ENCODE peak calls at places on chromosomes 3 and 15, in eight cellular contexts. C is NCI-H1092 treated with DMSO at 0.1 percent for 48 hours; Z is mucosa of descending colon; P is substantia nigra; G is lower leg skin; S is brain microvascular endothelial cell; O is nephron progenitor cell; R is stimulated activated CD8-positive, alpha-beta memory T cell treated with anti-CD3 and anti-CD28 coated beads, Interleukin-4, amount 100 ng/mL, for 24 hours. K is an unnamed sample.

GRCh38 chr15:38991126-38991525 is 426.5 kb upstream of the RASGRP1 start:
- DNase-seq in C (no peak), Z (no peak), P (no peak), G (no peak), S (peak), O (no peak), R (no peak), K (no peak)

GRCh38 chr15:75232252-75232813 is 25.8 kb upstream of the GOLGA6C start:
- DNase-seq in C (no peak), Z (no peak), P (no peak), G (no peak), S (no peak), O (no peak), R (no peak), K (no peak)

GRCh38 chr3:15266510-15267376 is 60.7 kb downstream of the CAPN7 start:
- DNase-seq in C (no peak), Z (no peak), P (no peak), G (peak), S (no peak), O (no peak), R (no peak), K (no peak)

GRCh38 chr3:108378153-108378951 is 82.0 kb downstream of the HHLA2 start:
- DNase-seq in C (no peak), Z (no peak), P (no peak), G (no peak), S (no peak), O (no peak), R (no peak), K (no peak)

GRCh38 chr15:47516576-47517371 is 200.5 kb upstream of the SEMA6D start:
- DNase-seq in C (no peak), Z (no peak), P (no peak), G (no peak), S (no peak), O (no peak), R (no peak), K (no peak)

GRCh38 chr3:48413086-48413485 is 16.8 kb downstream of the PLXNB1 start:
- DNase-seq in C (no peak), Z (no peak), P (no peak), G (peak), S (no peak), O (no peak), R (no peak), K (no peak)

GRCh38 chr15:27648359-27648758 is 450.8 kb downstream of the OCA2 start:
- DNase-seq in C (no peak), Z (no peak), P (no peak), G (no peak), S (no peak), O (no peak), R (no peak), K (no peak)

GRCh38 chr3:100002599-100003350 is 111.5 kb downstream of the FILIP1L start:
- DNase-seq in C (no peak), Z (no peak), P (no peak), G (no peak), S (peak), O (no peak), R (no peak), K (no peak)

GRCh38 chr15:89391685-89392257 is 57.1 kb upstream of the POLG start:
- DNase-seq in C (no peak), Z (no peak), P (no peak), G (no peak), S (no peak), O (no peak), R (no peak), K (no peak)

GRCh38 chr3:187679638-187680396 is 9.6 kb upstream of the SST start:
- DNase-seq in C (peak), Z (no peak), P (peak), G (peak), S (peak), O (peak), R (peak), K (peak)

GRCh38 chr3:171066216-171066615 is 39.7 kb upstream of the SLC2A2 start:
- DNase-seq in C (no peak), Z (no peak), P (no peak), G (no peak), S (no peak), O (no peak), R (no peak), K (no peak)

GRCh38 chr3:42843730-42844713 is 31.7 kb downstream of the CYP8B1 start:
- DNase-seq in C (no peak), Z (no peak), P (no peak), G (peak), S (no peak), O (no peak), R (no peak), K (no peak)

GRCh38 chr3:13872451-13872850 is 7.4 kb downstream of the WNT7A start:
- DNase-seq in C (no peak), Z (no peak), P (no peak), G (no peak), S (no peak), O (no peak), R (no peak), K (no peak)

GRCh38 chr15:72182673-72183072 is 14.9 kb downstream of the GRAMD2A start:
- DNase-seq in C (no peak), Z (no peak), P (no peak), G (no peak), S (no peak), O (no peak), R (no peak), K (no peak)

GRCh38 chr3:46096781-46097180 is 69.5 kb upstream of the XCR1 start:
- DNase-seq in C (no peak), Z (no peak), P (no peak), G (no peak), S (no peak), O (no peak), R (no peak), K (no peak)

GRCh38 chr3:78139166-78139565 is 1099.3 kb downstream of the ROBO2 start:
- DNase-seq in C (no peak), Z (no peak), P (no peak), G (no peak), S (peak), O (no peak), R (no peak), K (no peak)

GRCh38 chr3:33779751-33780150 is 18.7 kb upstream of the PDCD6IP start:
- DNase-seq in C (no peak), Z (no peak), P (no peak), G (no peak), S (no peak), O (no peak), R (no peak), K (no peak)

GRCh38 chr3:25648107-25648535 is 16.6 kb downstream of the TOP2B start:
- DNase-seq in C (peak), Z (no peak), P (peak), G (peak), S (peak), O (peak), R (peak), K (peak)